ENCODE peak calls at places on chromosome 5, in four cellular contexts. V is endothelial cell, U is GM12891, Y is germinal center. E is an unnamed sample.

GRCh38 chr5:124932791-124933600 is 186.6 kb upstream of the ZNF608 start:
- DNase-seq in V (no peak), U (no peak), Y (no peak), E (peak; percentile 37)

GRCh38 chr5:179438041-179438441 is 92.8 kb upstream of the ADAMTS2 start:
- DNase-seq in V (no peak), U (no peak), Y (no peak), E (no peak)

GRCh38 chr5:7391688-7392400 is 4.1 kb upstream of the ADCY2 start:
- DNase-seq in V (no peak), U (no peak), Y (no peak), E (no peak)

GRCh38 chr5:79130781-79131180 is 19.2 kb downstream of the BHMT start:
- DNase-seq in V (no peak), U (no peak), Y (no peak), E (no peak)

GRCh38 chr5:138334867-138335447 is 3.1 kb upstream of the FAM53C start:
- DNase-seq in V (no peak), U (no peak), Y (no peak), E (no peak)

GRCh38 chr5:181173027-181173419 is 25.6 kb downstream of the OR2V2 start:
- DNase-seq in V (no peak), U (no peak), Y (no peak), E (peak; percentile 20)

GRCh38 chr5:84088996-84089395 is 295.7 kb downstream of the EDIL3 start:
- DNase-seq in V (no peak), U (no peak), Y (no peak), E (peak; percentile 41)

GRCh38 chr5:137572042-137572695 is 73.0 kb upstream of the SPOCK1 start:
- DNase-seq in V (no peak), U (no peak), Y (no peak), E (no peak)

GRCh38 chr5:72908666-72909065 is 47.2 kb upstream of the FCHO2 start:
- DNase-seq in V (no peak), U (no peak), Y (no peak), E (no peak)

GRCh38 chr5:87302061-87302460 is 34.4 kb downstream of the RASA1 start:
- DNase-seq in V (no peak), U (no peak), Y (no peak), E (no peak)

GRCh38 chr5:149221731-149222342 is 49.8 kb upstream of the AFAP1L1 start:
- DNase-seq in V (no peak), U (no peak), Y (no peak), E (no peak)

GRCh38 chr5:143730112-143730801 is 81.7 kb upstream of the HMHB1 start:
- DNase-seq in V (no peak), U (no peak), Y (no peak), E (no peak)

GRCh38 chr5:141623197-141623596 is 4.4 kb upstream of the DIAPH1 start:
- DNase-seq in V (no peak), U (no peak), Y (peak; percentile 24), E (peak; percentile 77)

GRCh38 chr5:36621985-36622384 is 15.6 kb downstream of the SLC1A3 start:
- DNase-seq in V (no peak), U (no peak), Y (no peak), E (no peak)

GRCh38 chr5:179378116-179378440 is 32.8 kb upstream of the ADAMTS2 start:
- DNase-seq in V (no peak), U (no peak), Y (no peak), E (no peak)

GRCh38 chr5:109454726-109455505 is 45.1 kb upstream of the PJA2 start:
- DNase-seq in V (no peak), U (no peak), Y (no peak), E (no peak)

GRCh38 chr5:93078082-93079038 is 502.7 kb downstream of the NR2F1-AS1 start:
- DNase-seq in V (no peak), U (no peak), Y (no peak), E (peak; percentile 85)

GRCh38 chr5:94524841-94525697 is 93.3 kb downstream of the KIAA0825 start:
- DNase-seq in V (no peak), U (no peak), Y (peak; percentile 16), E (peak; percentile 49)

GRCh38 chr5:93676707-93677106 is 64.7 kb downstream of the POU5F2 start:
- DNase-seq in V (no peak), U (no peak), Y (no peak), E (no peak)

GRCh38 chr5:57298295-57298984 is 124.6 kb downstream of the GPBP1 start:
- DNase-seq in V (peak; percentile 93), U (peak; percentile 35), Y (peak; percentile 51), E (peak; percentile 85)

GRCh38 chr5:91379602-91380490 is 3.3 kb downstream of the ARRDC3 start:
- DNase-seq in V (peak; percentile 97), U (peak; percentile 53), Y (peak; percentile 88), E (peak; percentile 97)

GRCh38 chr5:112630246-112631009 is 107.3 kb upstream of the APC start:
- DNase-seq in V (no peak), U (no peak), Y (no peak), E (no peak)

GRCh38 chr5:83562817-83563557 is 91.4 kb downstream of the VCAN start:
- DNase-seq in V (no peak), U (no peak), Y (no peak), E (peak; percentile 94)

GRCh38 chr5:86152988-86153560 is 464.7 kb upstream of the COX7C start:
- DNase-seq in V (no peak), U (no peak), Y (no peak), E (no peak)

GRCh38 chr5:122263352-122264030 is 48.5 kb upstream of the SNCAIP start:
- DNase-seq in V (no peak), U (no peak), Y (no peak), E (no peak)

GRCh38 chr5:104088876-104089778 is 526.5 kb upstream of the NUDT12 start:
- DNase-seq in V (no peak), U (no peak), Y (no peak), E (no peak)

GRCh38 chr5:116771466-116772151 is 197.0 kb upstream of the SEMA6A start:
- DNase-seq in V (peak; percentile 8), U (no peak), Y (no peak), E (peak; percentile 23)

GRCh38 chr5:137036630-137037029 is 462.5 kb downstream of the SPOCK1 start:
- DNase-seq in V (peak; percentile 19), U (no peak), Y (no peak), E (no peak)

GRCh38 chr5:131413605-131414559 is 150.0 kb downstream of the CDC42SE2 start:
- DNase-seq in V (no peak), U (no peak), Y (peak; percentile 25), E (no peak)

GRCh38 chr5:156680845-156681244 is 169.2 kb upstream of the PPP1R2B start:
- DNase-seq in V (no peak), U (no peak), Y (no peak), E (no peak)

GRCh38 chr5:90113108-90113507 is 296.4 kb downstream of the CETN3 start:
- DNase-seq in V (no peak), U (no peak), Y (no peak), E (no peak)

GRCh38 chr5:150058480-150059126 is 27.8 kb downstream of the CSF1R start:
- DNase-seq in V (no peak), U (no peak), Y (no peak), E (peak; percentile 89)

GRCh38 chr5:96876292-96876850 is at the start of gene ERAP2:
- DNase-seq in V (no peak), U (no peak), Y (peak; percentile 59), E (peak; percentile 78)

GRCh38 chr5:138944527-138945322 is 69.6 kb upstream of the LRRTM2 start:
- DNase-seq in V (no peak), U (no peak), Y (no peak), E (no peak)

GRCh38 chr5:133741396-133741795 is 129.1 kb upstream of the FSTL4 start:
- DNase-seq in V (no peak), U (no peak), Y (no peak), E (no peak)

GRCh38 chr5:169827769-169828168 is 152.5 kb downstream of the INSYN2B start:
- DNase-seq in V (no peak), U (no peak), Y (no peak), E (no peak)

GRCh38 chr5:171961117-171961516 is 45.3 kb downstream of the FBXW11 start:
- DNase-seq in V (no peak), U (no peak), Y (no peak), E (no peak)

GRCh38 chr5:112228672-112229071 is 190.4 kb downstream of the EPB41L4A start:
- DNase-seq in V (no peak), U (no peak), Y (no peak), E (no peak)

GRCh38 chr5:168943485-168943884 is 357.5 kb downstream of the SLIT3 start:
- DNase-seq in V (no peak), U (no peak), Y (no peak), E (no peak)

E was measured in pons.